ENCODE peak calls at places on chromosome 13, in seven cellular contexts. S is testis, G is SJSA1, O is OCI-LY7, E is mesendoderm, D is neuronal stem cell, M is GM23338. K is an unnamed sample. For H3K4me1, the result is how much of the 10 kb centered on the place peaks cover.

GRCh38 chr13:76917096-76917495 is 30.9 kb upstream of the KCTD12 start:
- DNase-seq in S (no peak), G (no peak), O (no peak), E (no peak), D (no peak), M (no peak), K (no peak)

GRCh38 chr13:88196106-88196505 is 524.9 kb downstream of the SLITRK5 start:
- DNase-seq in S (no peak), G (no peak), O (peak), E (peak), D (no peak), M (no peak), K (no peak)

GRCh38 chr13:95020298-95020987 is 280.8 kb downstream of the ABCC4 start:
- DNase-seq in S (no peak), G (peak), O (no peak), E (no peak), D (no peak), M (no peak), K (no peak)

GRCh38 chr13:95201814-95202521 is 99.3 kb downstream of the ABCC4 start:
- DNase-seq in S (no peak), G (no peak), O (no peak), E (peak), D (no peak), M (no peak), K (no peak)

GRCh38 chr13:38582133-38582532 is 104.7 kb upstream of the FREM2 start:
- DNase-seq in S (peak), G (peak), O (peak), E (peak), D (peak), M (peak), K (no peak)

GRCh38 chr13:36549771-36550170 is 117.5 kb downstream of the CCNA1 start:
- DNase-seq in S (no peak), G (no peak), O (peak), E (no peak), D (peak), M (peak), K (no peak)

GRCh38 chr13:99086869-99087129 is 108.9 kb upstream of the DOCK9 start:
- DNase-seq in S (no peak), G (peak), O (no peak), E (peak), D (peak), M (no peak), K (no peak)

GRCh38 chr13:77981191-77981925 is 62.7 kb upstream of the EDNRB start:
- DNase-seq in S (no peak), G (no peak), O (no peak), E (no peak), D (no peak), M (no peak), K (no peak)

GRCh38 chr13:37486171-37486661 is 112.4 kb downstream of the POSTN start:
- DNase-seq in S (no peak), G (no peak), O (no peak), E (no peak), D (no peak), M (no peak), K (no peak)

GRCh38 chr13:75079226-75079625 is 402.7 kb downstream of the TBC1D4 start:
- DNase-seq in S (no peak), G (no peak), O (no peak), E (no peak), D (no peak), M (no peak), K (no peak)

GRCh38 chr13:29948246-29948645 is 97.8 kb upstream of the UBL3 start:
- DNase-seq in S (no peak), G (no peak), O (no peak), E (peak), D (no peak), M (no peak), K (no peak)

GRCh38 chr13:112248406-112248760 is 127.8 kb upstream of the SPACA7 start:
- DNase-seq in S (peak), G (no peak), O (no peak), E (no peak), D (no peak), M (no peak), K (peak)

GRCh38 chr13:40969169-40969901 is 49.8 kb downstream of the ELF1 start:
- DNase-seq in S (no peak), G (no peak), O (peak), E (no peak), D (no peak), M (no peak), K (no peak)

GRCh38 chr13:72586519-72586918 is 140.9 kb downstream of the MZT1 start:
- DNase-seq in S (peak), G (no peak), O (no peak), E (no peak), D (no peak), M (no peak), K (no peak)

GRCh38 chr13:111489301-111489700 is 168.9 kb downstream of the TEX29 start:
- DNase-seq in S (no peak), G (no peak), O (no peak), E (no peak), D (no peak), M (no peak), K (no peak)

GRCh38 chr13:64332048-64332447 is 2898.1 kb downstream of the PCDH9 start:
- DNase-seq in S (no peak), G (no peak), O (no peak), E (no peak), D (no peak), M (no peak), K (no peak)

GRCh38 chr13:111177081-111177711 is 62.1 kb downstream of the ARHGEF7 start:
- DNase-seq in S (no peak), G (peak), O (no peak), E (no peak), D (no peak), M (no peak), K (peak)

GRCh38 chr13:94362411-94362909 is 117.0 kb downstream of the DCT start:
- DNase-seq in S (peak), G (peak), O (peak), E (peak), D (peak), M (peak), K (no peak)

GRCh38 chr13:60756306-60756705 is 359.3 kb downstream of the TDRD3 start:
- DNase-seq in S (peak), G (no peak), O (no peak), E (peak), D (no peak), M (peak), K (no peak)

GRCh38 chr13:20340136-20340758 is 108.1 kb upstream of the GJB6 start:
- DNase-seq in S (peak), G (no peak), O (no peak), E (no peak), D (no peak), M (no peak), K (no peak)

GRCh38 chr13:109989155-109989554 is 202.8 kb upstream of the IRS2 start:
- DNase-seq in S (no peak), G (peak), O (no peak), E (no peak), D (no peak), M (no peak), K (no peak)

GRCh38 chr13:51840917-51841316 is 4.1 kb downstream of the TMEM272 start:
- DNase-seq in S (no peak), G (no peak), O (no peak), E (no peak), D (no peak), M (no peak), K (no peak)
- H3K27ac ChIP-seq in S (no peak), G (no peak), O (no peak), E (no peak), D (peak), M (no peak), K (no peak)

GRCh38 chr13:48318014-48318713 is 14.6 kb downstream of the RB1 start:
- DNase-seq in S (no peak), G (no peak), O (no peak), E (no peak), D (no peak), M (no peak), K (no peak)
- H3K4me3 ChIP-seq in S (peak), G (no peak), O (no peak), E (no peak), D (no peak), M (no peak), K (peak)

GRCh38 chr13:114318624-114319023 is 4.3 kb downstream of the CHAMP1 start:
- DNase-seq in S (no peak), G (no peak), O (no peak), E (no peak), D (no peak), M (no peak), K (no peak)

GRCh38 chr13:114323349-114323748 is 9.0 kb downstream of the CHAMP1 start:
- DNase-seq in S (no peak), G (no peak), O (no peak), E (no peak), D (no peak), M (no peak), K (no peak)

GRCh38 chr13:114319441-114319871 is 5.2 kb downstream of the CHAMP1 start:
- DNase-seq in S (no peak), G (peak), O (no peak), E (no peak), D (no peak), M (no peak), K (no peak)

GRCh38 chr13:114320065-114320464 is 5.8 kb downstream of the CHAMP1 start:
- DNase-seq in S (no peak), G (no peak), O (no peak), E (no peak), D (no peak), M (no peak), K (no peak)

GRCh38 chr13:114321256-114321655 is 7.0 kb downstream of the CHAMP1 start:
- DNase-seq in S (no peak), G (no peak), O (no peak), E (no peak), D (no peak), M (no peak), K (no peak)
- H3K4me1 ChIP-seq in S (under half), G (under half), O (under half), E (under half), D (under half), M (under half), K (under half)

DNA sequence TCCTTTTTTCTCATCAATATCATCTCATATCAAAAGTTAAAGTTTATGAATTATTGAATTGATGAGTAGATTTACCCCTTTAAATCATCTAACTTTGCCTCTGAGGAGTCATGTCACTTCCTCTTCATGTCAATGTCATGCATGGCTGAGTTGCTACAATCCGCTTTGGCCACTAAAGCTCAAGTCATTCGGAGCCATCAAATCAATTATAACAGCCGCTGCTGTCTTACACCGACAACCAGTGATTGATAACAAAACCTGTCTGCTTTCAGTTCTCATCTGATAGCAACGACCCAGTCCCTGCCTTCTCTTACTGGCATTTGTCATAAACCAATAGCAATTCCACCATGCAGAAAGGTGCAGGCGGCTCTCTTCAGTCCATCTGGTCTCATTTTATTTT is 429.3 kb downstream of the DIAPH3 start:
- DNase-seq in S (no peak), G (no peak), O (peak), E (peak), D (no peak), M (no peak), K (no peak)
- H3K27ac ChIP-seq in S (no peak), G (no peak), O (no peak), E (no peak), D (no peak), M (no peak), K (no peak)

GRCh38 chr13:43567608-43568007 is 219.2 kb downstream of the ENOX1 start:
- DNase-seq in S (no peak), G (no peak), O (no peak), E (no peak), D (no peak), M (no peak), K (no peak)

GRCh38 chr13:43572601-43573360 is 214.0 kb downstream of the ENOX1 start:
- DNase-seq in S (no peak), G (peak), O (no peak), E (peak), D (no peak), M (no peak), K (no peak)

GRCh38 chr13:43573787-43574562 is 212.8 kb downstream of the ENOX1 start:
- DNase-seq in S (no peak), G (no peak), O (no peak), E (no peak), D (no peak), M (no peak), K (no peak)

GRCh38 chr13:43573361-43573740 is 213.4 kb downstream of the ENOX1 start:
- DNase-seq in S (no peak), G (peak), O (no peak), E (peak), D (no peak), M (peak), K (no peak)

DNA sequence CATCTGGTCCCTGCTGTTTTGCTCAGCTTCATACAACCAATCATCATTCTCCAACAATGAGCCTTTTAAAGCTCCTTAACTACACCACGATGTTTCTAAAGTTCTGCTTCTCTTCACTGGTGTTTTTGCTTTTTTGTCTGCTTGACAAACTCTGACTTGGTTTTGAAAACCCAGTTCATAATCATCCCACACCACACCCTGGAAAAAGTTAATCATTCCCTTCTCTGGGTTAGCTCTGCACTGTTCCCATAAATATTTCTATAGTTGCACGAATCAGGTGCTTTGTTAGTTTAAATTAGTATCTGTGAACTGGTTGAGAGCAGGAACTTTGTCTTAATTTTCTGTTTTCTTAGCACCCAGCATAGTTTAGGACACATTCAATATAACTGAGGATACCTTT is 217.1 kb downstream of the ENOX1 start:
- DNase-seq in S (no peak), G (no peak), O (no peak), E (no peak), D (no peak), M (no peak), K (no peak)
- H3K4me3 ChIP-seq in S (no peak), G (no peak), O (no peak), E (no peak), D (no peak), M (no peak), K (no peak)

DNA sequence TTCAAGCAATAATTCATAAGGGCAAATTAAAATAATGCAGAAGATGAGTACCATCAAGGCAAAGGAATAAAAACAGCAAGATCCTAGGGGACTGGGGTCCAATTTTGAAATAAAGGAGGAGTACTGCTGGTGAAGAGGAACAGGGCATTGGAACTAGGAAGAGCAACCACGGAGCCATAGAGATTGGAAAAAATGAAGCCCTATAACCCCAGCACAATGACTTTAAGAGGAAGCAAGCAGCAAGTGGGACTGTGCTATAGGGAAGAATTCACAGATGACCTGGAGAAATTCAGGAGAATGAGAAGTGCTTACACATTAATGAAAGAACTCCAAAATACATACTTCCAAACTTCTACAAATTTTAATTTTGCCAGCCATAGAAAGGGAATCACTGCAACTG is 44.9 kb upstream of the ITM2B start:
- DNase-seq in S (no peak), G (no peak), O (no peak), E (no peak), D (no peak), M (no peak), K (no peak)
- H3K4me1 ChIP-seq in S (under half), G (under half), O (under half), E (under half), D (under half), M (under half), K (under half)